ENCODE peak calls at places on chromosomes 6 and 20, in nine cellular contexts. J, W, M, R, N, D, F, U and Q are unnamed samples.

GRCh38 chr20:35575958-35576357 is 34.1 kb downstream of the ERGIC3 start:
- DNase-seq in J (no peak), W (no peak), M (no peak), R (no peak), N (no peak), D (no peak), F (no peak), U (no peak), Q (no peak)

GRCh38 chr20:8487715-8488114 is 355.6 kb downstream of the PLCB1 start:
- DNase-seq in J (no peak), W (no peak), M (no peak), R (no peak), N (no peak), D (no peak), F (no peak), U (no peak), Q (no peak)

GRCh38 chr6:133083248-133083967 is 157.7 kb upstream of the EYA4 start:
- DNase-seq in J (no peak), W (no peak), M (no peak), R (no peak), N (no peak), D (no peak), F (no peak), U (no peak), Q (no peak)

GRCh38 chr6:46325561-46326525 is 155.1 kb upstream of the ENPP5 start:
- DNase-seq in J (peak; percentile 38), W (peak; percentile 75), M (no peak), R (peak; percentile 90), N (peak; percentile 12), D (peak; percentile 61), F (no peak), U (peak; percentile 68), Q (peak; percentile 61)

GRCh38 chr6:132011582-132011981 is 60.4 kb upstream of the CCN2 start:
- DNase-seq in J (no peak), W (peak; percentile 85), M (no peak), R (no peak), N (no peak), D (no peak), F (no peak), U (no peak), Q (no peak)

GRCh38 chr6:14968056-14968643 is 277.7 kb upstream of the JARID2 start:
- DNase-seq in J (no peak), W (no peak), M (no peak), R (no peak), N (no peak), D (no peak), F (no peak), U (no peak), Q (no peak)

GRCh38 chr6:45129051-45129450 is 199.1 kb upstream of the RUNX2 start:
- DNase-seq in J (no peak), W (no peak), M (no peak), R (no peak), N (no peak), D (no peak), F (no peak), U (no peak), Q (no peak)

GRCh38 chr6:157460182-157460999 is 79.4 kb downstream of the ZDHHC14 start:
- DNase-seq in J (no peak), W (peak; percentile 40), M (no peak), R (no peak), N (no peak), D (no peak), F (no peak), U (no peak), Q (no peak)

GRCh38 chr6:7328159-7328713 is 15.2 kb upstream of the SSR1 start:
- DNase-seq in J (no peak), W (no peak), M (no peak), R (no peak), N (no peak), D (no peak), F (no peak), U (no peak), Q (no peak)

GRCh38 chr20:38130687-38131587 is 34.1 kb downstream of the TGM2 start:
- DNase-seq in J (no peak), W (no peak), M (no peak), R (no peak), N (no peak), D (no peak), F (no peak), U (no peak), Q (no peak)